ENCODE peak calls at places on chromosomes 6 and 20, in ten cellular contexts. One of them, this sample, is unnamed.

GRCh38 chr6:170137911-170138910 is 152.7 kb downstream of the DLL1 start:
- DNase-seq in upper lobe of right lung: peak; percentile 58
- DNase-seq in hepatocyte: no peak
- DNase-seq in stomach: peak; percentile 23
- DNase-seq in sigmoid colon: peak; percentile 56
- DNase-seq in fibroblast of lung: no peak
- DNase-seq in spleen: peak; percentile 56
- DNase-seq in cardiac muscle cell: no peak
- DNase-seq in lower lobe of right lung: peak; percentile 39
- DNase-seq in adrenal gland: no peak
- DNase-seq in this sample: no peak

GRCh38 chr6:160226118-160226541 is 32.5 kb downstream of the SLC22A2 start:
- DNase-seq in upper lobe of right lung: no peak
- DNase-seq in stomach: no peak
- DNase-seq in fibroblast of lung: no peak
- DNase-seq in cardiac muscle cell: peak; percentile 43
- DNase-seq in sigmoid colon: no peak
- DNase-seq in lower lobe of right lung: no peak
- DNase-seq in hepatocyte: no peak
- DNase-seq in adrenal gland: no peak
- DNase-seq in spleen: no peak
- DNase-seq in this sample: no peak

GRCh38 chr6:168908166-168908565 is 345.5 kb downstream of the THBS2 start:
- DNase-seq in adrenal gland: no peak
- DNase-seq in stomach: no peak
- DNase-seq in upper lobe of right lung: no peak
- DNase-seq in sigmoid colon: no peak
- DNase-seq in spleen: no peak
- DNase-seq in fibroblast of lung: peak; percentile 56
- DNase-seq in cardiac muscle cell: peak; percentile 56
- DNase-seq in hepatocyte: no peak
- DNase-seq in lower lobe of right lung: no peak
- DNase-seq in this sample: no peak

GRCh38 chr6:3987072-3987471 is 91.9 kb downstream of the FAM217A start:
- DNase-seq in cardiac muscle cell: peak; percentile 80
- DNase-seq in adrenal gland: no peak
- DNase-seq in fibroblast of lung: peak; percentile 37
- DNase-seq in sigmoid colon: no peak
- DNase-seq in lower lobe of right lung: no peak
- DNase-seq in spleen: no peak
- DNase-seq in upper lobe of right lung: no peak
- DNase-seq in hepatocyte: peak; percentile 32
- DNase-seq in stomach: no peak
- DNase-seq in this sample: no peak

GRCh38 chr20:24958506-24959385 is 9.7 kb downstream of the CST7 start:
- DNase-seq in spleen: peak; percentile 66
- DNase-seq in hepatocyte: no peak
- DNase-seq in fibroblast of lung: no peak
- DNase-seq in upper lobe of right lung: no peak
- DNase-seq in adrenal gland: no peak
- DNase-seq in stomach: no peak
- DNase-seq in cardiac muscle cell: no peak
- DNase-seq in lower lobe of right lung: peak; percentile 30
- DNase-seq in sigmoid colon: peak; percentile 52
- DNase-seq in this sample: no peak

GRCh38 chr6:154567695-154568220 is 57.3 kb upstream of the CNKSR3 start:
- DNase-seq in stomach: no peak
- DNase-seq in sigmoid colon: no peak
- DNase-seq in upper lobe of right lung: no peak
- DNase-seq in hepatocyte: no peak
- DNase-seq in adrenal gland: no peak
- DNase-seq in fibroblast of lung: no peak
- DNase-seq in lower lobe of right lung: no peak
- DNase-seq in cardiac muscle cell: no peak
- DNase-seq in spleen: no peak
- DNase-seq in this sample: no peak

GRCh38 chr6:167930300-167930699 is 67.2 kb upstream of the KIF25 start:
- DNase-seq in fibroblast of lung: peak; percentile 27
- DNase-seq in stomach: no peak
- DNase-seq in adrenal gland: peak; percentile 75
- DNase-seq in hepatocyte: no peak
- DNase-seq in upper lobe of right lung: no peak
- DNase-seq in lower lobe of right lung: no peak
- DNase-seq in sigmoid colon: no peak
- DNase-seq in spleen: no peak
- DNase-seq in cardiac muscle cell: peak; percentile 44
- DNase-seq in this sample: no peak

GRCh38 chr20:37445041-37445440 is 76.0 kb upstream of the NNAT start:
- DNase-seq in sigmoid colon: no peak
- DNase-seq in spleen: no peak
- DNase-seq in upper lobe of right lung: peak; percentile 34
- DNase-seq in fibroblast of lung: no peak
- DNase-seq in lower lobe of right lung: no peak
- DNase-seq in adrenal gland: no peak
- DNase-seq in cardiac muscle cell: no peak
- DNase-seq in hepatocyte: no peak
- DNase-seq in stomach: no peak
- DNase-seq in this sample: no peak

GRCh38 chr6:487956-488355 is 96.4 kb downstream of the IRF4 start:
- DNase-seq in adrenal gland: no peak
- DNase-seq in sigmoid colon: no peak
- DNase-seq in stomach: no peak
- DNase-seq in lower lobe of right lung: no peak
- DNase-seq in fibroblast of lung: no peak
- DNase-seq in spleen: peak; percentile 95
- DNase-seq in hepatocyte: no peak
- DNase-seq in upper lobe of right lung: no peak
- DNase-seq in cardiac muscle cell: no peak
- DNase-seq in this sample: peak; percentile 94

GRCh38 chr6:46044876-46045617 is 29.4 kb upstream of the CLIC5 start:
- DNase-seq in upper lobe of right lung: no peak
- DNase-seq in hepatocyte: peak; percentile 70
- DNase-seq in fibroblast of lung: peak; percentile 89
- DNase-seq in sigmoid colon: no peak
- DNase-seq in lower lobe of right lung: no peak
- DNase-seq in spleen: no peak
- DNase-seq in cardiac muscle cell: peak; percentile 87
- DNase-seq in stomach: peak; percentile 26
- DNase-seq in adrenal gland: peak; percentile 47
- DNase-seq in this sample: no peak

GRCh38 chr6:131979515-131980337 is 28.6 kb upstream of the CCN2 start:
- DNase-seq in stomach: no peak
- DNase-seq in lower lobe of right lung: no peak
- DNase-seq in adrenal gland: no peak
- DNase-seq in fibroblast of lung: peak; percentile 91
- DNase-seq in sigmoid colon: no peak
- DNase-seq in hepatocyte: no peak
- DNase-seq in spleen: no peak
- DNase-seq in upper lobe of right lung: no peak
- DNase-seq in cardiac muscle cell: peak; percentile 84
- DNase-seq in this sample: no peak

GRCh38 chr6:157430834-157431233 is 49.8 kb downstream of the ZDHHC14 start:
- DNase-seq in spleen: no peak
- DNase-seq in sigmoid colon: no peak
- DNase-seq in upper lobe of right lung: no peak
- DNase-seq in stomach: no peak
- DNase-seq in adrenal gland: no peak
- DNase-seq in fibroblast of lung: no peak
- DNase-seq in lower lobe of right lung: no peak
- DNase-seq in cardiac muscle cell: no peak
- DNase-seq in hepatocyte: no peak
- DNase-seq in this sample: no peak

GRCh38 chr20:32157611-32158010 is 48.1 kb downstream of the TM9SF4 start:
- DNase-seq in lower lobe of right lung: no peak
- DNase-seq in adrenal gland: no peak
- DNase-seq in sigmoid colon: peak; percentile 57
- DNase-seq in upper lobe of right lung: peak; percentile 46
- DNase-seq in cardiac muscle cell: no peak
- DNase-seq in spleen: peak; percentile 51
- DNase-seq in hepatocyte: no peak
- DNase-seq in fibroblast of lung: no peak
- DNase-seq in stomach: no peak
- DNase-seq in this sample: no peak

GRCh38 chr6:5173862-5174643 is 86.7 kb downstream of the LYRM4 start:
- DNase-seq in cardiac muscle cell: no peak
- DNase-seq in hepatocyte: no peak
- DNase-seq in stomach: no peak
- DNase-seq in fibroblast of lung: no peak
- DNase-seq in lower lobe of right lung: no peak
- DNase-seq in adrenal gland: peak; percentile 10
- DNase-seq in upper lobe of right lung: no peak
- DNase-seq in spleen: no peak
- DNase-seq in sigmoid colon: no peak
- DNase-seq in this sample: peak; percentile 13

GRCh38 chr20:24580006-24580405 is 110.6 kb downstream of the SYNDIG1 start:
- DNase-seq in hepatocyte: no peak
- DNase-seq in spleen: no peak
- DNase-seq in cardiac muscle cell: no peak
- DNase-seq in upper lobe of right lung: no peak
- DNase-seq in stomach: no peak
- DNase-seq in lower lobe of right lung: no peak
- DNase-seq in sigmoid colon: no peak
- DNase-seq in fibroblast of lung: no peak
- DNase-seq in adrenal gland: no peak
- DNase-seq in this sample: no peak

GRCh38 chr20:62759981-62760431 is 36.3 kb upstream of the MRGBP start:
- DNase-seq in cardiac muscle cell: no peak
- DNase-seq in fibroblast of lung: no peak
- DNase-seq in sigmoid colon: no peak
- DNase-seq in lower lobe of right lung: peak; percentile 42
- DNase-seq in spleen: peak; percentile 70
- DNase-seq in upper lobe of right lung: no peak
- DNase-seq in adrenal gland: no peak
- DNase-seq in hepatocyte: no peak
- DNase-seq in stomach: no peak
- DNase-seq in this sample: no peak
- H3K27ac ChIP-seq in cardiac muscle cell: no peak overlapping the region
- H3K27ac ChIP-seq in fibroblast of lung: no peak overlapping the region
- H3K27ac ChIP-seq in sigmoid colon: no peak overlapping the region
- H3K27ac ChIP-seq in lower lobe of right lung: no peak overlapping the region
- H3K27ac ChIP-seq in spleen: peak overlapping the region; percentile 38
- H3K27ac ChIP-seq in upper lobe of right lung: no peak overlapping the region
- H3K27ac ChIP-seq in adrenal gland: no peak overlapping the region
- H3K27ac ChIP-seq in hepatocyte: no peak overlapping the region
- H3K27ac ChIP-seq in stomach: no peak overlapping the region
- H3K27ac ChIP-seq in this sample: no peak overlapping the region

GRCh38 chr6:41021832-41022231 is 17.2 kb downstream of the UNC5CL start:
- DNase-seq in spleen: no peak
- DNase-seq in hepatocyte: peak; percentile 51
- DNase-seq in cardiac muscle cell: peak; percentile 40
- DNase-seq in fibroblast of lung: peak; percentile 10
- DNase-seq in sigmoid colon: no peak
- DNase-seq in lower lobe of right lung: no peak
- DNase-seq in adrenal gland: peak; percentile 67
- DNase-seq in upper lobe of right lung: no peak
- DNase-seq in stomach: no peak
- DNase-seq in this sample: no peak
- H3K27ac ChIP-seq in spleen: no peak overlapping the region
- H3K27ac ChIP-seq in hepatocyte: peak overlapping the region; percentile 61
- H3K27ac ChIP-seq in cardiac muscle cell: no peak overlapping the region
- H3K27ac ChIP-seq in fibroblast of lung: no peak overlapping the region
- H3K27ac ChIP-seq in sigmoid colon: no peak overlapping the region
- H3K27ac ChIP-seq in lower lobe of right lung: no peak overlapping the region
- H3K27ac ChIP-seq in adrenal gland: no peak overlapping the region
- H3K27ac ChIP-seq in upper lobe of right lung: no peak overlapping the region
- H3K27ac ChIP-seq in stomach: no peak overlapping the region
- H3K27ac ChIP-seq in this sample: no peak overlapping the region

GRCh38 chr6:55825402-55826051 is 49.9 kb downstream of the BMP5 start:
- DNase-seq in fibroblast of lung: peak; percentile 67
- DNase-seq in sigmoid colon: no peak
- DNase-seq in upper lobe of right lung: no peak
- DNase-seq in adrenal gland: peak; percentile 2
- DNase-seq in lower lobe of right lung: no peak
- DNase-seq in stomach: no peak
- DNase-seq in spleen: no peak
- DNase-seq in cardiac muscle cell: peak; percentile 74
- DNase-seq in hepatocyte: peak; percentile 32
- DNase-seq in this sample: no peak

GRCh38 chr6:55826941-55827340 is 48.4 kb downstream of the BMP5 start:
- DNase-seq in stomach: no peak
- DNase-seq in adrenal gland: no peak
- DNase-seq in sigmoid colon: no peak
- DNase-seq in cardiac muscle cell: no peak
- DNase-seq in hepatocyte: no peak
- DNase-seq in fibroblast of lung: no peak
- DNase-seq in spleen: no peak
- DNase-seq in lower lobe of right lung: no peak
- DNase-seq in upper lobe of right lung: no peak
- DNase-seq in this sample: no peak

GRCh38 chr6:55822815-55823214 is 52.6 kb downstream of the BMP5 start:
- DNase-seq in cardiac muscle cell: peak; percentile 10
- DNase-seq in sigmoid colon: no peak
- DNase-seq in fibroblast of lung: peak; percentile 37
- DNase-seq in spleen: no peak
- DNase-seq in lower lobe of right lung: no peak
- DNase-seq in upper lobe of right lung: no peak
- DNase-seq in hepatocyte: no peak
- DNase-seq in stomach: no peak
- DNase-seq in adrenal gland: no peak
- DNase-seq in this sample: no peak

GRCh38 chr6:55833284-55833683 is 42.1 kb downstream of the BMP5 start:
- DNase-seq in adrenal gland: no peak
- DNase-seq in spleen: no peak
- DNase-seq in cardiac muscle cell: no peak
- DNase-seq in upper lobe of right lung: no peak
- DNase-seq in lower lobe of right lung: no peak
- DNase-seq in hepatocyte: no peak
- DNase-seq in sigmoid colon: no peak
- DNase-seq in stomach: no peak
- DNase-seq in fibroblast of lung: no peak
- DNase-seq in this sample: no peak

GRCh38 chr6:55827818-55828522 is 47.4 kb downstream of the BMP5 start:
- DNase-seq in stomach: no peak
- DNase-seq in sigmoid colon: no peak
- DNase-seq in upper lobe of right lung: no peak
- DNase-seq in cardiac muscle cell: no peak
- DNase-seq in lower lobe of right lung: no peak
- DNase-seq in spleen: no peak
- DNase-seq in fibroblast of lung: no peak
- DNase-seq in hepatocyte: no peak
- DNase-seq in adrenal gland: no peak
- DNase-seq in this sample: no peak
- H3K27ac ChIP-seq in stomach: no peak overlapping the region
- H3K27ac ChIP-seq in sigmoid colon: no peak overlapping the region
- H3K27ac ChIP-seq in upper lobe of right lung: no peak overlapping the region
- H3K27ac ChIP-seq in cardiac muscle cell: peak overlapping the region; percentile 85
- H3K27ac ChIP-seq in lower lobe of right lung: no peak overlapping the region
- H3K27ac ChIP-seq in spleen: no peak overlapping the region
- H3K27ac ChIP-seq in fibroblast of lung: no peak overlapping the region
- H3K27ac ChIP-seq in hepatocyte: no peak overlapping the region
- H3K27ac ChIP-seq in adrenal gland: no peak overlapping the region
- H3K27ac ChIP-seq in this sample: no peak overlapping the region

DNA sequence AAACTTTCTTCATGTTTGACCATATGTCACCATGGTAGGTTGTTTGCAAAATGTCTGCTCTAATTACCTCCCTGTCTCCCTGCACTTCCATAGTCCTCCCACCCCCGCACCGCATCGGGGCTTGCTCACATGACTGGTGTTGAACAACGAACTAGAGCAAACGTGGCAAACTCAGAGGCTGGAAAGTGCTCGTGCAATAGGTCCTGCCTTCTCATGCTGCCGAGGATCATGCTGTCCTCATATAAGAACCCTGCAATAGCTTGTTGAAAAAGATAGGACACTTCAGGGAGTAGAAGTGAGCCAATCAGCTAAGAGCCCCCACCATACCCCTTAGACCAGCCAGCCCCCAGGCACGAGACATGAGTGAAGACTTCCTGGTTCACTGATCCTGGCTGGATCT is 219.2 kb downstream of the C6orf118 start:
- DNase-seq in adrenal gland: no peak
- DNase-seq in hepatocyte: no peak
- DNase-seq in stomach: no peak
- DNase-seq in cardiac muscle cell: no peak
- DNase-seq in sigmoid colon: no peak
- DNase-seq in lower lobe of right lung: no peak
- DNase-seq in spleen: no peak
- DNase-seq in fibroblast of lung: no peak
- DNase-seq in upper lobe of right lung: no peak
- DNase-seq in this sample: no peak
- H3K27ac ChIP-seq in adrenal gland: no peak overlapping the region
- H3K27ac ChIP-seq in hepatocyte: no peak overlapping the region
- H3K27ac ChIP-seq in stomach: no peak overlapping the region
- H3K27ac ChIP-seq in cardiac muscle cell: no peak overlapping the region
- H3K27ac ChIP-seq in sigmoid colon: no peak overlapping the region
- H3K27ac ChIP-seq in lower lobe of right lung: no peak overlapping the region
- H3K27ac ChIP-seq in spleen: no peak overlapping the region
- H3K27ac ChIP-seq in fibroblast of lung: no peak overlapping the region
- H3K27ac ChIP-seq in upper lobe of right lung: no peak overlapping the region
- H3K27ac ChIP-seq in this sample: no peak overlapping the region